ENCODE peak calls at places on chromosomes 13 and 19, in seven cellular contexts. W is IMR-90, A is H9, N is trophoblast cell, I is neuronal stem cell, P is H1, C is mesenchymal stem cell. J is an unnamed sample.

GRCh38 chr19:38773469-38774177 is at the start of gene LGALS7:
- DNase-seq in A (no peak), N (no peak), P (no peak), W (no peak), C (no peak), I (no peak), J (no peak)

GRCh38 chr13:109211616-109212015 is 574.8 kb downstream of the IRS2 start:
- DNase-seq in C (no peak), P (no peak), W (no peak), I (no peak), A (no peak), N (peak; percentile 77), J (peak; percentile 95)

GRCh38 chr19:41264581-41265375 is 606 bp downstream of the HNRNPUL1 start:
- DNase-seq in W (peak; percentile 34), I (no peak), A (peak; percentile 46), P (no peak), C (peak; percentile 55), N (no peak), J (peak; percentile 71)

GRCh38 chr19:51366050-51366998 is at the start of gene ETFB:
- DNase-seq in N (peak; percentile 99), A (peak; percentile 99), I (peak; percentile 98), P (peak; percentile 95), W (peak; percentile 96), C (peak; percentile 98), J (peak; percentile 100)

GRCh38 chr19:55206664-55207500 is 2.4 kb downstream of the PTPRH start:
- DNase-seq in I (peak; percentile 67), N (peak; percentile 38), P (no peak), A (peak; percentile 87), W (peak; percentile 86), C (peak; percentile 90), J (peak; percentile 80)

GRCh38 chr19:40960780-40961179 is 30.3 kb upstream of the CYP2B6 start:
- DNase-seq in C (no peak), P (no peak), W (no peak), N (no peak), A (no peak), I (no peak), J (no peak)

GRCh38 chr19:55433292-55433691 is 9.8 kb downstream of the SHISA7 start:
- DNase-seq in W (no peak), A (no peak), I (no peak), C (no peak), N (no peak), P (no peak), J (no peak)

GRCh38 chr19:3554254-3555083 is 2.9 kb downstream of the MFSD12 start:
- DNase-seq in P (no peak), W (no peak), I (no peak), N (no peak), C (no peak), A (no peak), J (no peak)

GRCh38 chr19:53519431-53519830 is 18.5 kb upstream of the ZNF331 start:
- DNase-seq in A (no peak), N (no peak), I (no peak), W (no peak), C (no peak), P (no peak), J (no peak)

GRCh38 chr13:113926301-113926761 is 47.5 kb downstream of the C13orf46 start:
- DNase-seq in N (no peak), W (peak; percentile 60), I (no peak), P (no peak), C (peak; percentile 62), A (peak; percentile 17), J (no peak)

GRCh38 chr19:3027981-3028304 is 1.1 kb downstream of the TLE2 start:
- DNase-seq in I (no peak), P (no peak), N (no peak), C (no peak), A (no peak), W (no peak), J (no peak)

GRCh38 chr13:108560092-108560491 is 69.3 kb upstream of the MYO16 start:
- DNase-seq in C (no peak), A (no peak), I (peak; percentile 3), W (no peak), P (no peak), N (no peak), J (peak; percentile 4)

GRCh38 chr19:35042056-35042730 is 672 bp downstream of the HPN start:
- DNase-seq in W (no peak), I (no peak), A (no peak), P (no peak), N (no peak), C (no peak), J (no peak)

GRCh38 chr13:23433171-23434153 is at the start of gene SACS:
- DNase-seq in P (peak; percentile 21), I (peak; percentile 84), W (peak; percentile 52), A (peak; percentile 86), C (peak; percentile 49), N (no peak), J (peak; percentile 88)

GRCh38 chr19:47494729-47495128 is 10.7 kb upstream of the KPTN start:
- DNase-seq in A (no peak), C (no peak), W (no peak), P (no peak), I (no peak), N (no peak), J (no peak)

GRCh38 chr19:33447336-33448158 is 74.0 kb downstream of the CEBPG start:
- DNase-seq in C (no peak), A (no peak), N (no peak), P (no peak), I (no peak), W (no peak), J (no peak)

GRCh38 chr13:45055198-45055901 is 65.0 kb upstream of the GTF2F2 start:
- DNase-seq in W (peak; percentile 93), I (no peak), N (no peak), P (no peak), C (peak; percentile 77), A (no peak), J (no peak)

GRCh38 chr13:67554296-67554695 is 324.2 kb upstream of the PCDH9 start:
- DNase-seq in C (peak; percentile 32), P (no peak), I (no peak), A (no peak), N (no peak), W (peak; percentile 51), J (no peak)

GRCh38 chr13:77693449-77693940 is 4.0 kb upstream of the SLAIN1 start:
- DNase-seq in N (no peak), W (no peak), A (no peak), P (no peak), C (no peak), I (no peak), J (no peak)

GRCh38 chr19:4357095-4357797 is 13.9 kb downstream of the MPND start:
- DNase-seq in A (no peak), W (no peak), N (no peak), C (no peak), P (no peak), I (no peak), J (no peak)

GRCh38 chr19:31421856-31422255 is 72.6 kb upstream of the TSHZ3 start:
- DNase-seq in W (no peak), N (no peak), A (peak; percentile 34), C (no peak), P (no peak), I (no peak), J (no peak)

GRCh38 chr13:108155185-108156106 is 59.9 kb downstream of the LIG4 start:
- DNase-seq in C (peak; percentile 52), W (peak; percentile 52), P (peak; percentile 10), A (peak; percentile 33), N (peak; percentile 9), I (peak; percentile 40), J (peak; percentile 50)

GRCh38 chr13:72565893-72566292 is 161.5 kb downstream of the MZT1 start:
- DNase-seq in P (no peak), I (peak; percentile 5), W (peak; percentile 15), A (no peak), N (no peak), C (peak; percentile 47), J (peak; percentile 35)

GRCh38 chr19:5966215-5966614 is 11.7 kb downstream of the RANBP3 start:
- DNase-seq in C (peak; percentile 90), A (no peak), W (peak; percentile 89), N (peak; percentile 88), P (no peak), I (no peak), J (no peak)

GRCh38 chr19:46616631-46617322 is 8.1 kb downstream of the PTGIR start:
- DNase-seq in A (peak; percentile 82), N (peak; percentile 27), I (no peak), W (peak; percentile 85), P (no peak), C (peak; percentile 73), J (peak; percentile 73)

DNA sequence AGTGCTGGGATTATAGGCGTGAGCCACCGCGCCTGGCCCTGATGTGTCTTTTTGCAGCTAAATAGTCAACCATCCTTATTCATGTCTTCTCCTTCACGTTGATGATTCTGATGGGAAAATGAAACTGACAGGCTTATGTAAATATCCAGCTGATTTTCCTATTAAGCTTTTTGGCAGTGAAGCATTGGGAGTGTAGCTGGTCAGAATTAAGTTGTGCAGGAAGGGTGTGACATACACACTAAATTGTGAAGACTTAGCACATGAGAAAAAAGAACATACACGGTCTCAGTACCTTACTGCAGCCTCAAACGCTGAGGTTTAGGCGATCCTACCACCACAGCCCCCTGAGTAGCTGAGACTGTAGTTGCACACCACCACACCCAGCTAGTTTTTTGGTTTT is 50.5 kb upstream of the USE1 start:
- DNase-seq in I (no peak), W (no peak), C (no peak), P (no peak), A (no peak), N (no peak), J (no peak)
- H2BK120ac ChIP-seq in I (no peak overlapping the region), W (no peak overlapping the region), C (no peak overlapping the region), P (no peak overlapping the region), A (no peak overlapping the region), N (no peak overlapping the region), J (no peak overlapping the region)

GRCh38 chr19:1761528-1762242 is 8.4 kb downstream of the ONECUT3 start:
- DNase-seq in N (no peak), C (no peak), A (no peak), P (no peak), W (no peak), I (no peak), J (no peak)
- H2BK120ac ChIP-seq in N (no peak overlapping the region), C (no peak overlapping the region), A (no peak overlapping the region), P (no peak overlapping the region), W (no peak overlapping the region), I (no peak overlapping the region), J (no peak overlapping the region)

DNA sequence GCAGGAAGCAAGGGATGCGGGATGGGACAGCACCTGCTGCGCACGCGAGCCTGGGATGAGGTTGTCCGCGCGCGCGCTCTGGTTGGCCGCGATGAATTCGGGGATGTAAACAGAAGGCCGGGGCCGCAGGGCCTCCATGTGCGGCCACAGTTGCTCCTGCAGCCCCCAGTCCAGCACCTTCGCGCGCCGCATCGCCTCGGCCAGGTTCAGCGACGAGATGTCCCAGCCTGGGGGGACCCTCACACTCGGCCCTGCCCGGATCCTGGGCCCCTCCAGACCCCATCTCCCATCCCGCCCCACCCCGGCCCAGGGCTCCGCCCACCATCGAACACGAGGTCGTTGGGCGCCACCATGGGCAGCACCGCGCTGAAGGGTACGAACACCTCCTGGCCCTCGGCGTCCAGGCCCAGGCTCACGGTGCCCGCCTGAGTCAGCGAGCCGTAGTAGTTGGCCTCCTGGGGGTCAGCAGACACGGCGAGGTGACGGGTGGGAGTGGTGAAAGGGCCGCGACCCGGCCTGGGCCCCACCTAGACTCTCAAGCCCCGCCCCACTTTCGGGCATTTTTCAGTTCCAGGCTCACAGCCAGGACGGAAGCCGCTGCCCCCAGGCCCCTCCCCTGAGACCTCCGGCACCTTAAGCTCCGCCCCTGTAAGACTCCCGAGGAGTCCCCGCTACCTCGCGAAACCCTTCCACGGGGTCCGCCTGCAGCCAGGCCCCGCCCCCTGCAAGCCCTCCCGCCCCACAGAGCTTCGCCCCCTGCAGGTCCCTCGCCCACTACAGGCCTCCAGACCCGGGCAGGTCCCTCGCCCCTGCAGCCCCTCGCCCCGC is 1.1 kb downstream of the ISYNA1 start:
- DNase-seq in C (peak; percentile 92), W (peak; percentile 69), I (peak; percentile 85), N (peak; percentile 80), A (peak; percentile 93), P (no peak), J (peak; percentile 95)
- H2BK120ac ChIP-seq in C (peak overlapping the region; percentile 24), W (no peak overlapping the region), I (no peak overlapping the region), N (no peak overlapping the region), A (no peak overlapping the region), P (no peak overlapping the region), J (no peak overlapping the region)

GRCh38 chr13:19057588-19058340 is 123.9 kb downstream of the TUBA3C start:
- DNase-seq in P (no peak), C (no peak), A (no peak), N (no peak), I (no peak), W (no peak), J (no peak)
- H2BK120ac ChIP-seq in P (no peak overlapping the region), C (no peak overlapping the region), A (no peak overlapping the region), N (no peak overlapping the region), I (no peak overlapping the region), W (no peak overlapping the region), J (no peak overlapping the region)